ENCODE peak calls at places on chromosomes 1 and 21, in four cellular contexts. One of them, this sample, is unnamed.

GRCh38 chr1:40059292-40059959 is 18.9 kb downstream of the CAP1 start:
- DNase-seq in heart left ventricle: no peak
- DNase-seq in T-helper 2 cell: no peak
- DNase-seq in psoas muscle: no peak
- DNase-seq in this sample: no peak

GRCh38 chr1:195584870-195585624 is 1023.2 kb downstream of the KCNT2 start:
- DNase-seq in heart left ventricle: no peak
- DNase-seq in psoas muscle: no peak
- DNase-seq in T-helper 2 cell: no peak
- DNase-seq in this sample: no peak

GRCh38 chr1:157247005-157247763 is 109.0 kb upstream of the ETV3 start:
- DNase-seq in heart left ventricle: no peak
- DNase-seq in T-helper 2 cell: no peak
- DNase-seq in psoas muscle: no peak
- DNase-seq in this sample: no peak

GRCh38 chr1:110060034-110060661 is 10.3 kb downstream of the ALX3 start:
- DNase-seq in psoas muscle: peak
- DNase-seq in T-helper 2 cell: peak
- DNase-seq in heart left ventricle: no peak
- DNase-seq in this sample: peak

GRCh38 chr1:95222629-95223028 is 11.4 kb upstream of the RWDD3 start:
- DNase-seq in T-helper 2 cell: no peak
- DNase-seq in heart left ventricle: no peak
- DNase-seq in psoas muscle: no peak
- DNase-seq in this sample: no peak

GRCh38 chr1:3278416-3279181 is 175.9 kb upstream of the ARHGEF16 start:
- DNase-seq in psoas muscle: no peak
- DNase-seq in T-helper 2 cell: no peak
- DNase-seq in heart left ventricle: no peak
- DNase-seq in this sample: peak

GRCh38 chr1:228166170-228166936 is 749 bp downstream of the IBA57 start:
- DNase-seq in psoas muscle: peak
- DNase-seq in T-helper 2 cell: peak
- DNase-seq in heart left ventricle: peak
- DNase-seq in this sample: peak

GRCh38 chr1:20792177-20792576 is 5.1 kb upstream of the HP1BP3 start:
- DNase-seq in psoas muscle: no peak
- DNase-seq in T-helper 2 cell: no peak
- DNase-seq in heart left ventricle: no peak
- DNase-seq in this sample: no peak

GRCh38 chr1:181918893-181919728 is 142.4 kb downstream of the ZNF648 start:
- DNase-seq in T-helper 2 cell: no peak
- DNase-seq in psoas muscle: no peak
- DNase-seq in heart left ventricle: no peak
- DNase-seq in this sample: no peak

GRCh38 chr1:2991753-2992495 is 29.3 kb upstream of the ACTRT2 start:
- DNase-seq in heart left ventricle: no peak
- DNase-seq in psoas muscle: no peak
- DNase-seq in T-helper 2 cell: no peak
- DNase-seq in this sample: no peak

GRCh38 chr1:181148636-181149035 is 60.1 kb downstream of the IER5 start:
- DNase-seq in psoas muscle: no peak
- DNase-seq in heart left ventricle: no peak
- DNase-seq in T-helper 2 cell: no peak
- DNase-seq in this sample: no peak

GRCh38 chr1:222310830-222311229 is 237.1 kb downstream of the HHIPL2 start:
- DNase-seq in T-helper 2 cell: no peak
- DNase-seq in psoas muscle: peak
- DNase-seq in heart left ventricle: peak
- DNase-seq in this sample: no peak

GRCh38 chr1:205994342-205994741 is 8.9 kb downstream of the RAB7B start:
- DNase-seq in T-helper 2 cell: no peak
- DNase-seq in heart left ventricle: no peak
- DNase-seq in psoas muscle: no peak
- DNase-seq in this sample: no peak

GRCh38 chr1:63713627-63714481 is 60.0 kb upstream of the ROR1 start:
- DNase-seq in psoas muscle: no peak
- DNase-seq in T-helper 2 cell: no peak
- DNase-seq in heart left ventricle: no peak
- DNase-seq in this sample: no peak

GRCh38 chr1:206899717-206900116 is 2.5 kb downstream of the IL24 start:
- DNase-seq in heart left ventricle: no peak
- DNase-seq in psoas muscle: no peak
- DNase-seq in T-helper 2 cell: no peak
- DNase-seq in this sample: no peak

GRCh38 chr21:27741736-27742135 is 774.8 kb upstream of the ADAMTS5 start:
- DNase-seq in T-helper 2 cell: no peak
- DNase-seq in heart left ventricle: no peak
- DNase-seq in psoas muscle: no peak
- DNase-seq in this sample: no peak

GRCh38 chr1:65119951-65120350 is 28.1 kb upstream of the AK4 start:
- DNase-seq in heart left ventricle: no peak
- DNase-seq in psoas muscle: no peak
- DNase-seq in T-helper 2 cell: no peak
- DNase-seq in this sample: no peak